ENCODE peak calls at places on chromosomes 6 and 20, in five cellular contexts. F is NCI-H2107, J is neuronal stem cell, U is A549, M is NCI-H748 treated with DMSO at 0.1 percent for 48 hours. H is an unnamed sample.

GRCh38 chr6:33433001-33433559 is 13.2 kb downstream of the SYNGAP1 start:
- DNase-seq in J (no peak), M (no peak), F (no peak), U (no peak), H (no peak)

GRCh38 chr6:43671801-43672690 is 15.5 kb downstream of the MRPS18A start:
- DNase-seq in U (no peak), M (no peak), J (no peak), F (no peak), H (no peak)

GRCh38 chr6:127366281-127367022 is 23.0 kb upstream of the ECHDC1 start:
- DNase-seq in M (no peak), J (no peak), F (no peak), U (peak), H (no peak)

GRCh38 chr6:134175532-134176282 is 123.3 kb upstream of the SLC2A12 start:
- DNase-seq in U (peak), M (no peak), J (peak), F (no peak), H (peak)

GRCh38 chr20:2140561-2140960 is 38.9 kb downstream of the STK35 start:
- DNase-seq in U (no peak), J (no peak), F (no peak), M (no peak), H (no peak)

GRCh38 chr6:104728444-104728843 is 131.3 kb downstream of the HACE1 start:
- DNase-seq in J (no peak), F (no peak), U (no peak), M (no peak), H (no peak)

GRCh38 chr20:60078351-60079250 is 120.4 kb downstream of the CDH26 start:
- DNase-seq in U (no peak), J (no peak), F (no peak), M (no peak), H (no peak)

GRCh38 chr6:150409576-150410066 is 40.8 kb downstream of the IYD start:
- DNase-seq in U (no peak), F (peak), M (peak), J (no peak), H (no peak)

GRCh38 chr6:167588181-167588919 is 238.4 kb upstream of the AFDN start:
- DNase-seq in F (no peak), M (no peak), U (no peak), J (no peak), H (no peak)

GRCh38 chr6:56862415-56863175 is 92.3 kb upstream of the BEND6 start:
- DNase-seq in J (no peak), U (no peak), F (no peak), M (no peak), H (no peak)

GRCh38 chr20:10910535-10911239 is 236.9 kb upstream of the JAG1 start:
- DNase-seq in U (no peak), M (no peak), F (no peak), J (no peak), H (no peak)

GRCh38 chr6:105886812-105887513 is 199.2 kb upstream of the PRDM1 start:
- DNase-seq in U (no peak), F (no peak), M (no peak), J (no peak), H (no peak)

GRCh38 chr6:42929928-42930360 is 664 bp downstream of the CNPY3 start:
- DNase-seq in F (no peak), J (no peak), U (peak), M (peak), H (peak)

GRCh38 chr6:87808005-87808757 is 106.1 kb upstream of the AKIRIN2 start:
- DNase-seq in J (no peak), U (no peak), F (peak), M (peak), H (no peak)

GRCh38 chr20:48794360-48794759 is 33.4 kb downstream of the PREX1 start:
- DNase-seq in M (no peak), U (no peak), J (peak), F (no peak), H (no peak)

GRCh38 chr6:142872376-142872775 is 72.6 kb downstream of the HIVEP2 start:
- DNase-seq in M (no peak), U (no peak), F (no peak), J (no peak), H (no peak)

GRCh38 chr6:69795469-69796080 is 1.2 kb downstream of the LMBRD1 start:
- DNase-seq in M (no peak), F (no peak), J (no peak), U (no peak), H (no peak)

GRCh38 chr20:61442718-61443117 is 190.7 kb downstream of the CDH4 start:
- DNase-seq in U (no peak), F (no peak), J (no peak), M (no peak), H (no peak)

GRCh38 chr20:63344151-63344470 is 17.0 kb downstream of the CHRNA4 start:
- DNase-seq in J (no peak), F (no peak), M (no peak), U (no peak), H (no peak)

GRCh38 chr20:62136283-62137091 is 6.7 kb downstream of the PSMA7 start:
- DNase-seq in U (peak), J (no peak), M (no peak), F (no peak), H (peak)

GRCh38 chr20:15171016-15171415 is 833.6 kb upstream of the FLRT3 start:
- DNase-seq in J (no peak), F (no peak), U (no peak), M (no peak), H (no peak)

GRCh38 chr6:117481278-117481925 is 1.1 kb upstream of the DCBLD1 start:
- DNase-seq in J (no peak), M (no peak), U (no peak), F (no peak), H (peak)

GRCh38 chr6:110484321-110484720 is 7.9 kb upstream of the SLC22A16 start:
- DNase-seq in U (no peak), M (no peak), J (no peak), F (no peak), H (no peak)

GRCh38 chr6:10589983-10590382 is 68.8 kb downstream of the GCNT2 start:
- DNase-seq in U (no peak), M (no peak), F (no peak), J (no peak), H (no peak)

GRCh38 chr6:104201557-104201956 is 658.2 kb downstream of the HACE1 start:
- DNase-seq in F (no peak), U (no peak), M (no peak), J (no peak), H (no peak)

GRCh38 chr6:41061196-41061726 is 8.3 kb downstream of the APOBEC2 start:
- DNase-seq in F (no peak), U (no peak), J (no peak), M (no peak), H (no peak)

GRCh38 chr6:32947552-32948465 is 5.1 kb downstream of the HLA-DMA start:
- DNase-seq in M (no peak), U (no peak), J (no peak), F (no peak), H (peak)

GRCh38 chr6:11692451-11693376 is 85.9 kb downstream of the ADTRP start:
- DNase-seq in F (no peak), J (no peak), U (no peak), M (no peak), H (no peak)

GRCh38 chr6:78909391-78909790 is 42.0 kb downstream of the IRAK1BP1 start:
- DNase-seq in F (no peak), M (no peak), J (no peak), U (no peak), H (no peak)

GRCh38 chr20:56628015-56628872 is 862 bp upstream of the TFAP2C start:
- DNase-seq in F (no peak), U (peak), J (no peak), M (no peak), H (no peak)

GRCh38 chr6:90369024-90369519 is 72.4 kb upstream of the BACH2 start:
- DNase-seq in U (peak), M (no peak), J (peak), F (no peak), H (no peak)

GRCh38 chr6:13496508-13497180 is 9.2 kb upstream of the GFOD1 start:
- DNase-seq in F (no peak), M (no peak), U (no peak), J (no peak), H (no peak)

GRCh38 chr20:40442181-40442963 is 246.7 kb downstream of the MAFB start:
- DNase-seq in M (no peak), F (no peak), J (no peak), U (peak), H (no peak)

GRCh38 chr20:46296526-46297250 is 11.6 kb downstream of the CDH22 start:
- DNase-seq in M (no peak), J (no peak), F (no peak), U (no peak), H (no peak)

GRCh38 chr20:25478889-25479568 is 71.6 kb downstream of the GINS1 start:
- DNase-seq in J (no peak), M (no peak), U (no peak), F (no peak), H (no peak)

GRCh38 chr6:69933239-69933638 is 66.9 kb downstream of the COL19A1 start:
- DNase-seq in M (no peak), F (no peak), J (no peak), U (no peak), H (no peak)

GRCh38 chr6:138467901-138468300 is 31.4 kb downstream of the NHSL1 start:
- DNase-seq in F (no peak), M (no peak), J (no peak), U (no peak), H (no peak)

GRCh38 chr20:19368351-19368750 is 155.9 kb downstream of the SLC24A3 start:
- DNase-seq in M (no peak), F (no peak), U (no peak), J (no peak), H (no peak)